ENCODE peak calls at places on chromosomes 2 and 18, in nine cellular contexts. One of them, this sample, is unnamed.

GRCh38 chr18:77679869-77680268 is 430.2 kb downstream of the GALR1 start:
- DNase-seq in lower leg skin: no peak
- DNase-seq in body of pancreas: no peak
- DNase-seq in CD8-positive, alpha-beta T cell: no peak
- DNase-seq in uterus: no peak
- DNase-seq in cardiac muscle cell: no peak
- DNase-seq in PC-9: no peak
- DNase-seq in upper lobe of right lung: no peak
- DNase-seq in astrocyte of the spinal cord: no peak
- DNase-seq in this sample: no peak

GRCh38 chr18:11820697-11821096 is 30.5 kb upstream of the CHMP1B start:
- DNase-seq in lower leg skin: no peak
- DNase-seq in body of pancreas: no peak
- DNase-seq in CD8-positive, alpha-beta T cell: no peak
- DNase-seq in uterus: no peak
- DNase-seq in cardiac muscle cell: peak; percentile 9
- DNase-seq in PC-9: no peak
- DNase-seq in upper lobe of right lung: no peak
- DNase-seq in astrocyte of the spinal cord: no peak
- DNase-seq in this sample: no peak

GRCh38 chr2:221999702-222000101 is 299.1 kb downstream of the PAX3 start:
- DNase-seq in lower leg skin: no peak
- DNase-seq in body of pancreas: no peak
- DNase-seq in CD8-positive, alpha-beta T cell: no peak
- DNase-seq in uterus: no peak
- DNase-seq in cardiac muscle cell: no peak
- DNase-seq in PC-9: peak; percentile 47
- DNase-seq in upper lobe of right lung: no peak
- DNase-seq in astrocyte of the spinal cord: peak; percentile 90
- DNase-seq in this sample: no peak

GRCh38 chr18:3526421-3527354 is 76.7 kb downstream of the TGIF1 start:
- DNase-seq in lower leg skin: peak; percentile 56
- DNase-seq in body of pancreas: no peak
- DNase-seq in CD8-positive, alpha-beta T cell: no peak
- DNase-seq in uterus: no peak
- DNase-seq in cardiac muscle cell: peak; percentile 52
- DNase-seq in PC-9: no peak
- DNase-seq in upper lobe of right lung: no peak
- DNase-seq in astrocyte of the spinal cord: peak; percentile 72
- DNase-seq in this sample: peak; percentile 52

GRCh38 chr18:11251229-11251890 is 102.0 kb upstream of the PIEZO2 start:
- DNase-seq in lower leg skin: no peak
- DNase-seq in body of pancreas: no peak
- DNase-seq in CD8-positive, alpha-beta T cell: no peak
- DNase-seq in uterus: no peak
- DNase-seq in cardiac muscle cell: no peak
- DNase-seq in PC-9: no peak
- DNase-seq in upper lobe of right lung: no peak
- DNase-seq in astrocyte of the spinal cord: peak; percentile 68
- DNase-seq in this sample: no peak

GRCh38 chr2:16258350-16258749 is 318.0 kb downstream of the MYCN start:
- DNase-seq in lower leg skin: no peak
- DNase-seq in body of pancreas: no peak
- DNase-seq in CD8-positive, alpha-beta T cell: no peak
- DNase-seq in uterus: no peak
- DNase-seq in cardiac muscle cell: no peak
- DNase-seq in PC-9: no peak
- DNase-seq in upper lobe of right lung: no peak
- DNase-seq in astrocyte of the spinal cord: no peak
- DNase-seq in this sample: no peak

GRCh38 chr2:27737676-27738348 is 33.7 kb upstream of the MRPL33 start:
- DNase-seq in lower leg skin: peak; percentile 85
- DNase-seq in body of pancreas: no peak
- DNase-seq in CD8-positive, alpha-beta T cell: no peak
- DNase-seq in uterus: peak; percentile 43
- DNase-seq in cardiac muscle cell: no peak
- DNase-seq in PC-9: no peak
- DNase-seq in upper lobe of right lung: no peak
- DNase-seq in astrocyte of the spinal cord: peak; percentile 47
- DNase-seq in this sample: no peak

GRCh38 chr2:217751192-217751591 is 251.6 kb downstream of the TNS1 start:
- DNase-seq in lower leg skin: no peak
- DNase-seq in body of pancreas: no peak
- DNase-seq in CD8-positive, alpha-beta T cell: no peak
- DNase-seq in uterus: no peak
- DNase-seq in cardiac muscle cell: no peak
- DNase-seq in PC-9: no peak
- DNase-seq in upper lobe of right lung: no peak
- DNase-seq in astrocyte of the spinal cord: no peak
- DNase-seq in this sample: no peak

GRCh38 chr18:4412286-4412685 is 42.8 kb downstream of the DLGAP1 start:
- DNase-seq in lower leg skin: no peak
- DNase-seq in body of pancreas: no peak
- DNase-seq in CD8-positive, alpha-beta T cell: no peak
- DNase-seq in uterus: no peak
- DNase-seq in cardiac muscle cell: no peak
- DNase-seq in PC-9: no peak
- DNase-seq in upper lobe of right lung: no peak
- DNase-seq in astrocyte of the spinal cord: no peak
- DNase-seq in this sample: no peak

GRCh38 chr18:11154369-11154982 is 5.1 kb upstream of the PIEZO2 start:
- DNase-seq in lower leg skin: no peak
- DNase-seq in body of pancreas: no peak
- DNase-seq in CD8-positive, alpha-beta T cell: no peak
- DNase-seq in uterus: no peak
- DNase-seq in cardiac muscle cell: peak; percentile 60
- DNase-seq in PC-9: no peak
- DNase-seq in upper lobe of right lung: no peak
- DNase-seq in astrocyte of the spinal cord: peak; percentile 68
- DNase-seq in this sample: no peak

GRCh38 chr2:12858786-12859185 is 142.1 kb downstream of the TRIB2 start:
- DNase-seq in lower leg skin: no peak
- DNase-seq in body of pancreas: no peak
- DNase-seq in CD8-positive, alpha-beta T cell: no peak
- DNase-seq in uterus: no peak
- DNase-seq in cardiac muscle cell: no peak
- DNase-seq in PC-9: no peak
- DNase-seq in upper lobe of right lung: no peak
- DNase-seq in astrocyte of the spinal cord: no peak
- DNase-seq in this sample: no peak

GRCh38 chr2:173708757-173709156 is 256.4 kb downstream of the SP3 start:
- DNase-seq in lower leg skin: no peak
- DNase-seq in body of pancreas: peak; percentile 57
- DNase-seq in CD8-positive, alpha-beta T cell: no peak
- DNase-seq in uterus: peak; percentile 44
- DNase-seq in cardiac muscle cell: no peak
- DNase-seq in PC-9: no peak
- DNase-seq in upper lobe of right lung: no peak
- DNase-seq in astrocyte of the spinal cord: no peak
- DNase-seq in this sample: no peak

GRCh38 chr18:55179460-55180195 is 220.4 kb upstream of the CCDC68 start:
- DNase-seq in lower leg skin: no peak
- DNase-seq in body of pancreas: no peak
- DNase-seq in CD8-positive, alpha-beta T cell: no peak
- DNase-seq in uterus: no peak
- DNase-seq in cardiac muscle cell: no peak
- DNase-seq in PC-9: no peak
- DNase-seq in upper lobe of right lung: no peak
- DNase-seq in astrocyte of the spinal cord: peak; percentile 25
- DNase-seq in this sample: no peak

GRCh38 chr2:204643326-204643725 is 98.1 kb downstream of the PARD3B start:
- DNase-seq in lower leg skin: no peak
- DNase-seq in body of pancreas: no peak
- DNase-seq in CD8-positive, alpha-beta T cell: no peak
- DNase-seq in uterus: peak; percentile 34
- DNase-seq in cardiac muscle cell: no peak
- DNase-seq in PC-9: no peak
- DNase-seq in upper lobe of right lung: no peak
- DNase-seq in astrocyte of the spinal cord: no peak
- DNase-seq in this sample: no peak

GRCh38 chr18:46322941-46323340 is 218.8 kb downstream of the HAUS1 start:
- DNase-seq in lower leg skin: peak; percentile 68
- DNase-seq in body of pancreas: no peak
- DNase-seq in CD8-positive, alpha-beta T cell: no peak
- DNase-seq in uterus: no peak
- DNase-seq in cardiac muscle cell: no peak
- DNase-seq in PC-9: no peak
- DNase-seq in upper lobe of right lung: no peak
- DNase-seq in astrocyte of the spinal cord: no peak
- DNase-seq in this sample: no peak

DNA sequence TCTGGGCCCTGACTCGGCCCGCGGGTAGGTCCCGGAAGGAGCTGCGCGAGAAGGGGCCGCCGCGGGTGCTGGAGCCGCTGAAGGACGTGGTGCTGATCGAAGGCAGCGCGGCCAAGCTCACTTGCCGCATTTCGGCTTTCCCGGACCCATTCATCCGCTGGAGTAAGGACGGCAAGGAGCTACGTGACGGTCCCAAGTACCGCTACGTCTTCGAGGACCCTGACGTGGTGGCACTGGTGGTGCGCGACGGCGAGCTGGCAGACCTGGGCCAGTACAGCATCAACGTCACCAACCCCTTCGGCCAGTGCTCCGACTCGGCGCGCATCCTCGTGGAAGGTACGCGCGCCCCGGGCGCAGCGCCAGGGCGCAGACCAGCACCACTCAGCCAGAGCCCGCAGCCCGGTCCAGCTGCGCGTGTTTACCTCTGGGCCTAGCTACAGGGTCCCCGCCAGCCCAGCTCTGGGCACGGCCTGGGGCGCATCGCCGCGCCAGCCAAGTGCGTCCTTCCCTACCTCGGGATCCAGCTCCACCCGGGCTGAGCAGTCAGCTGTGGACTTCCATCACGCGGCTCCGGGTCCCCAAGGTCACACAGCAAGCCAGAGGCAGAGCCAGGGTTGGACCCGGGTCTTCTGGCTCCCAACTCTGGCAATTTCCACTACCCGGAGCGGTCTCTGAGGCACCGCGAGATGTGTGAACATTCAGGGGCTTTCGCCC is 1.8 kb upstream of the GMPPA start:
- DNase-seq in lower leg skin: peak; percentile 89
- DNase-seq in body of pancreas: peak; percentile 29
- DNase-seq in CD8-positive, alpha-beta T cell: no peak
- DNase-seq in uterus: peak; percentile 52
- DNase-seq in cardiac muscle cell: no peak
- DNase-seq in PC-9: no peak
- DNase-seq in upper lobe of right lung: no peak
- DNase-seq in astrocyte of the spinal cord: peak; percentile 13
- DNase-seq in this sample: peak; percentile 52
- H3K4me3 ChIP-seq in lower leg skin: peak overlapping the region; percentile 54
- H3K4me3 ChIP-seq in body of pancreas: no peak overlapping the region
- H3K4me3 ChIP-seq in CD8-positive, alpha-beta T cell: no peak overlapping the region
- H3K4me3 ChIP-seq in uterus: peak overlapping the region; percentile 52
- H3K4me3 ChIP-seq in cardiac muscle cell: peak overlapping the region; percentile 36
- H3K4me3 ChIP-seq in PC-9: peak overlapping the region; percentile 74
- H3K4me3 ChIP-seq in upper lobe of right lung: peak overlapping the region; percentile 90
- H3K4me3 ChIP-seq in astrocyte of the spinal cord: peak overlapping the region; percentile 88
- H3K4me3 ChIP-seq in this sample: peak overlapping the region; percentile 87

GRCh38 chr18:79317718-79318117 is 78.0 kb upstream of the NFATC1 start:
- DNase-seq in lower leg skin: no peak
- DNase-seq in body of pancreas: no peak
- DNase-seq in CD8-positive, alpha-beta T cell: no peak
- DNase-seq in uterus: no peak
- DNase-seq in cardiac muscle cell: no peak
- DNase-seq in PC-9: no peak
- DNase-seq in upper lobe of right lung: no peak
- DNase-seq in astrocyte of the spinal cord: peak; percentile 8
- DNase-seq in this sample: no peak
- TF ChIP-seq CTCF in lower leg skin: no peak
- TF ChIP-seq CTCF in body of pancreas: no peak
- TF ChIP-seq CTCF in CD8-positive, alpha-beta T cell: no peak
- TF ChIP-seq CTCF in uterus: no peak
- TF ChIP-seq CTCF in cardiac muscle cell: no peak
- TF ChIP-seq CTCF in PC-9: no peak
- TF ChIP-seq CTCF in upper lobe of right lung: no peak
- TF ChIP-seq CTCF in astrocyte of the spinal cord: no peak
- TF ChIP-seq CTCF in this sample: no peak

GRCh38 chr18:30622635-30623034 is 419.9 kb downstream of the DSC3 start:
- DNase-seq in lower leg skin: no peak
- DNase-seq in body of pancreas: no peak
- DNase-seq in CD8-positive, alpha-beta T cell: no peak
- DNase-seq in uterus: no peak
- DNase-seq in cardiac muscle cell: no peak
- DNase-seq in PC-9: no peak
- DNase-seq in upper lobe of right lung: no peak
- DNase-seq in astrocyte of the spinal cord: no peak
- DNase-seq in this sample: no peak
- H3K4me3 ChIP-seq in lower leg skin: no peak overlapping the region
- H3K4me3 ChIP-seq in body of pancreas: no peak overlapping the region
- H3K4me3 ChIP-seq in CD8-positive, alpha-beta T cell: no peak overlapping the region
- H3K4me3 ChIP-seq in uterus: no peak overlapping the region
- H3K4me3 ChIP-seq in cardiac muscle cell: no peak overlapping the region
- H3K4me3 ChIP-seq in PC-9: no peak overlapping the region
- H3K4me3 ChIP-seq in upper lobe of right lung: no peak overlapping the region
- H3K4me3 ChIP-seq in astrocyte of the spinal cord: no peak overlapping the region
- H3K4me3 ChIP-seq in this sample: no peak overlapping the region

GRCh38 chr2:70889716-70890037 is 46.0 kb upstream of the ATP6V1B1 start:
- DNase-seq in lower leg skin: no peak
- DNase-seq in body of pancreas: no peak
- DNase-seq in CD8-positive, alpha-beta T cell: no peak
- DNase-seq in uterus: no peak
- DNase-seq in cardiac muscle cell: no peak
- DNase-seq in PC-9: no peak
- DNase-seq in upper lobe of right lung: no peak
- DNase-seq in astrocyte of the spinal cord: no peak
- DNase-seq in this sample: no peak

GRCh38 chr2:70888925-70889715 is 46.6 kb upstream of the ATP6V1B1 start:
- DNase-seq in lower leg skin: peak; percentile 82
- DNase-seq in body of pancreas: no peak
- DNase-seq in CD8-positive, alpha-beta T cell: no peak
- DNase-seq in uterus: no peak
- DNase-seq in cardiac muscle cell: peak; percentile 54
- DNase-seq in PC-9: no peak
- DNase-seq in upper lobe of right lung: no peak
- DNase-seq in astrocyte of the spinal cord: no peak
- DNase-seq in this sample: no peak

GRCh38 chr2:70888389-70888924 is 47.2 kb upstream of the ATP6V1B1 start:
- DNase-seq in lower leg skin: no peak
- DNase-seq in body of pancreas: no peak
- DNase-seq in CD8-positive, alpha-beta T cell: no peak
- DNase-seq in uterus: no peak
- DNase-seq in cardiac muscle cell: no peak
- DNase-seq in PC-9: no peak
- DNase-seq in upper lobe of right lung: peak; percentile 40
- DNase-seq in astrocyte of the spinal cord: no peak
- DNase-seq in this sample: no peak

GRCh38 chr2:70891572-70892356 is 43.9 kb upstream of the ATP6V1B1 start:
- DNase-seq in lower leg skin: peak; percentile 79
- DNase-seq in body of pancreas: no peak
- DNase-seq in CD8-positive, alpha-beta T cell: no peak
- DNase-seq in uterus: peak; percentile 46
- DNase-seq in cardiac muscle cell: no peak
- DNase-seq in PC-9: no peak
- DNase-seq in upper lobe of right lung: no peak
- DNase-seq in astrocyte of the spinal cord: no peak
- DNase-seq in this sample: no peak

GRCh38 chr2:70890469-70891065 is 45.1 kb upstream of the ATP6V1B1 start:
- DNase-seq in lower leg skin: no peak
- DNase-seq in body of pancreas: no peak
- DNase-seq in CD8-positive, alpha-beta T cell: no peak
- DNase-seq in uterus: no peak
- DNase-seq in cardiac muscle cell: no peak
- DNase-seq in PC-9: no peak
- DNase-seq in upper lobe of right lung: no peak
- DNase-seq in astrocyte of the spinal cord: no peak
- DNase-seq in this sample: no peak
- TF ChIP-seq CTCF in lower leg skin: no peak
- TF ChIP-seq CTCF in body of pancreas: no peak
- TF ChIP-seq CTCF in CD8-positive, alpha-beta T cell: no peak
- TF ChIP-seq CTCF in uterus: no peak
- TF ChIP-seq CTCF in cardiac muscle cell: no peak
- TF ChIP-seq CTCF in PC-9: no peak
- TF ChIP-seq CTCF in upper lobe of right lung: no peak
- TF ChIP-seq CTCF in astrocyte of the spinal cord: peak; percentile 0
- TF ChIP-seq CTCF in this sample: no peak

This sample was measured in gastrocnemius medialis.